ENCODE peak calls at places on chromosomes 1 and 21, in five cellular contexts. B is stomach; I is tibial artery; V is left ventricle myocardium inferior; T is CD8-positive, alpha-beta T cell. Q is an unnamed sample.

GRCh38 chr1:47333578-47333921 is at the start of gene CMPK1:
- DNase-seq in V (peak; percentile 85), I (peak; percentile 92), B (peak; percentile 84), T (peak; percentile 66), Q (peak; percentile 82)

GRCh38 chr1:207362962-207363858 is 41.7 kb downstream of the CD55 start:
- DNase-seq in V (no peak), B (no peak), I (no peak), T (no peak), Q (no peak)

GRCh38 chr1:38029725-38030511 is 16.7 kb downstream of the POU3F1 start:
- DNase-seq in T (peak; percentile 31), V (peak; percentile 51), I (no peak), B (no peak), Q (no peak)

GRCh38 chr1:155000475-155000724 is 2.2 kb upstream of the ZBTB7B start:
- DNase-seq in T (no peak), B (peak; percentile 64), I (peak; percentile 80), V (no peak), Q (no peak)

GRCh38 chr1:85411567-85412312 is 53.2 kb downstream of the DDAH1 start:
- DNase-seq in B (no peak), I (no peak), T (no peak), V (no peak), Q (no peak)

GRCh38 chr1:44251989-44252625 is 38.8 kb downstream of the DMAP1 start:
- DNase-seq in B (no peak), I (no peak), V (no peak), T (no peak), Q (no peak)

GRCh38 chr1:235229868-235230267 is 68.8 kb upstream of the RBM34 start:
- DNase-seq in V (no peak), I (no peak), T (no peak), B (no peak), Q (no peak)

GRCh38 chr1:223177681-223178080 is 34.6 kb upstream of the TLR5 start:
- DNase-seq in B (peak; percentile 45), V (no peak), I (peak; percentile 69), T (no peak), Q (no peak)

GRCh38 chr1:214187152-214187900 is 93.6 kb upstream of the SMYD2 start:
- DNase-seq in B (no peak), I (no peak), V (no peak), T (no peak), Q (no peak)

GRCh38 chr1:147849097-147849873 is 53.3 kb upstream of the GJA8 start:
- DNase-seq in T (no peak), I (no peak), B (no peak), V (no peak), Q (no peak)

GRCh38 chr1:19010995-19011696 is 54.7 kb upstream of the IFFO2 start:
- DNase-seq in V (peak; percentile 32), B (peak; percentile 87), I (peak; percentile 94), T (peak; percentile 46), Q (peak; percentile 7)

GRCh38 chr1:14626869-14627607 is 28.6 kb downstream of the KAZN start:
- DNase-seq in V (peak; percentile 57), B (no peak), I (no peak), T (no peak), Q (peak; percentile 65)

GRCh38 chr1:7948950-7949349 is 8.3 kb upstream of the TNFRSF9 start:
- DNase-seq in T (no peak), I (no peak), V (no peak), B (no peak), Q (no peak)

GRCh38 chr21:38913120-38913975 is 107.6 kb downstream of the ETS2 start:
- DNase-seq in V (peak; percentile 56), I (peak; percentile 84), B (peak; percentile 93), T (no peak), Q (no peak)

GRCh38 chr1:9437931-9438330 is 101.3 kb upstream of the SLC25A33 start:
- DNase-seq in B (no peak), I (peak; percentile 93), T (no peak), V (peak; percentile 47), Q (no peak)

GRCh38 chr1:59108481-59109317 is 188.2 kb upstream of the FGGY start:
- DNase-seq in I (no peak), T (no peak), B (no peak), V (no peak), Q (no peak)

GRCh38 chr1:79738101-79738500 is 731.6 kb upstream of the ADGRL4 start:
- DNase-seq in V (no peak), I (no peak), T (no peak), B (no peak), Q (no peak)

GRCh38 chr1:182460550-182460951 is 10.6 kb downstream of the RGSL1 start:
- DNase-seq in T (no peak), I (no peak), V (no peak), B (no peak), Q (no peak)

GRCh38 chr1:15621975-15622374 is 4.7 kb downstream of the DDI2 start:
- DNase-seq in I (no peak), T (no peak), V (no peak), B (no peak), Q (no peak)

GRCh38 chr1:44024031-44024902 is 7.0 kb downstream of the SLC6A9 start:
- DNase-seq in T (no peak), B (no peak), V (no peak), I (no peak), Q (no peak)

GRCh38 chr21:34593423-34593822 is 21.5 kb downstream of the RCAN1 start:
- DNase-seq in T (no peak), B (peak; percentile 52), V (no peak), I (no peak), Q (no peak)

GRCh38 chr1:29853716-29854330 is 617.5 kb downstream of the PTPRU start:
- DNase-seq in I (peak; percentile 54), V (no peak), B (no peak), T (no peak), Q (no peak)

GRCh38 chr1:203669739-203670138 is 43.1 kb downstream of the ATP2B4 start:
- DNase-seq in I (no peak), V (no peak), T (no peak), B (no peak), Q (no peak)

GRCh38 chr1:183636783-183637182 is 1.2 kb upstream of the ARPC5 start:
- DNase-seq in I (no peak), V (no peak), B (no peak), T (no peak), Q (no peak)

GRCh38 chr1:183635606-183636333 is at the start of gene ARPC5:
- DNase-seq in V (peak; percentile 96), B (peak; percentile 96), I (peak; percentile 99), T (peak; percentile 94), Q (peak; percentile 95)

GRCh38 chr1:183635112-183635605 is 424 bp downstream of the ARPC5 start:
- DNase-seq in T (no peak), I (peak; percentile 77), V (peak; percentile 48), B (peak; percentile 49), Q (peak; percentile 34)

GRCh38 chr1:183634429-183635065 is 1.0 kb downstream of the ARPC5 start:
- DNase-seq in T (no peak), I (no peak), B (no peak), V (no peak), Q (no peak)

DNA sequence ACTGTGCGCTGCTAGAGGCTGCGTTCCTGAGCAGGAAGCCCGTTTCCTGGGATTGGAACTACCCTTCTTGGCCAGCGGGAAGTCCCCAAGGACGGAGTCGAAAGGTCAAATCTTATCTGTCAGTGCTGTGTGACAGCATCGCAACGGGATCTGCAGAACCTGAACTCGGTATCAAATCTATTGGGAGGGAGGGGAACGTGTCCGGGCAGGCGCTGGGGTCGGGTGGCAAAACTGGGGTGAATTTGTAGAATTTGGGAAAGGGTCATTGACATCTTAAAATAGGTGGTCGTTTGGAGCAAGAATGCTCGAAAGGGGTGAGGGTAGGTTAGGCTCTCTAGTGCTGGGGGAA is 725 bp upstream of the ARPC5 start:
- DNase-seq in I (no peak), T (no peak), B (no peak), V (no peak), Q (no peak)
- H3K27ac ChIP-seq in I (peak overlapping the region; percentile 91), T (peak overlapping the region; percentile 61), B (peak overlapping the region; percentile 95), V (peak overlapping the region; percentile 97), Q (peak overlapping the region; percentile 75)

GRCh38 chr1:22141493-22141892 is 1.4 kb downstream of the WNT4 start:
- DNase-seq in B (no peak), T (no peak), I (no peak), V (no peak), Q (no peak)

GRCh38 chr1:22140681-22141080 is 2.2 kb downstream of the WNT4 start:
- DNase-seq in T (no peak), V (no peak), I (no peak), B (no peak), Q (no peak)

GRCh38 chr1:22137006-22137720 is 5.7 kb downstream of the WNT4 start:
- DNase-seq in I (no peak), B (no peak), V (no peak), T (no peak), Q (no peak)

GRCh38 chr1:22139817-22140216 is 3.1 kb downstream of the WNT4 start:
- DNase-seq in B (no peak), T (no peak), I (no peak), V (no peak), Q (no peak)

DNA sequence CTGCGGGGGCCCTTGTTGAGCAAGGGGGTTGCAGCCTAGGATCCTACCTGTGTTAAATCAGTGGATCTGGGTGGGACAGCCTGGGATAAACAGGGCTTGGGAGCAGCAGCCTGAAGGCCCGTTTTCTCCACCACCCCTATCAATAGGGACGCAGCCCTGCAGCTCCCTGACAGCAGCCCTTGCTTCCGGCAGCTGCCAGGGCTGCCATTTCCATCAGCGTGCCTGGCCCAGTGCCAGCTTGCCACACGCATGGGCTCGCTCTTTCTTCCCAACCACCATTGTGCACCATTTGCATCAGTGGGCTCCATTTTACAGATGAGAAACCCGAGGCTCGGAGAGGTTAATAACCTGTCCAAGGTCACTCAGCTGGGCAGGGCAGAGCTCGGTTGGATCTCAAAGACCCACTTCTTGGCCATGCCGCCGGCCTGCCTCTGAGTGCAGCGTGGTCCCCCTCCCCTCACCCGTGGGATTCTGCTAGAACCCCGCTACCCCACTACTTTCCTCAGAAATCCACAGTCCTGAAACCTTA is 3.8 kb downstream of the WNT4 start:
- DNase-seq in V (no peak), B (no peak), T (no peak), I (no peak), Q (no peak)
- H3K27ac ChIP-seq in V (no peak overlapping the region), B (no peak overlapping the region), T (no peak overlapping the region), I (no peak overlapping the region), Q (no peak overlapping the region)

DNA sequence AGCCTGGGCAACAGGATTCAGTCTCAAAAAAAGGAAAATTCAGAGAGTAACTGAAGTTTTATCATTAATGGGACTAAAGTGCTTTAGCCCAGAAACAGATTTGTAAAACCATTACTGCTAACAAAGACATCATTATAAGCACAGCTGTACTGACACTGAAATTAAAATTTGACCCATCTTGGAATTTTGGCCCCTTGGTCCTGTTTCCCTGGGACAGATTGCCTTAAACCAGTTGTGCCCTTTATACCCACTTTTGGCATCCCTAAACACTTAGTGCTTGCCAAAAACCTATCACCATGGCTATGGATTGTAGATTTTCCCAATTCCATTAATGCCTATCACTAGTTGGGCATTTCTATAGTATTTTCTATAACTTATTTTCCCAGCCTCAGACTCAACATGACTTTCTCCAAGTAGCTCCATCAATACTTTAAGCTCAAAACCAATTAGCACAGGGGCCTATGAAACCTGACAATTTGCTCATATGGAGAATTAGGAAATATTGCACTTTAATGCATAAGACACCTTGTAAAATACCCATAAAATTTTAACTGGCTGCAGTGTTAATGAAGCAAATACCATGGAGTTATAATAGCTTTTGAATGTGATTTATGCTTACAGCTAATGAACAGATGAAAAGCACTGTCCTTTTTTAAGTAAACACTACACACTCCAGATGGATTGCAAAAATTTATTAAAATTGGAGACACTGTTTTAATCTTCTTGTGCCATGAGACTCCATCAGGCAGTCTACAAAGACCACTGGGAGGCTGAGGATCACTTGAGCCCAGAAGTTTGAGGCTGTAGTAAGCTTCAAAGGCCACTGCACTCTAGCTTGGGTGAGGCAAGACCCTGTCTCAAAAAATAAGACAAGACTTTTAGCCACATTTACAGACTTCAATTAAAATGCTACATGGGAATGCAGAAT is 4.3 kb downstream of the GAS5 start:
- DNase-seq in V (no peak), T (no peak), B (no peak), I (no peak), Q (no peak)
- H3K27ac ChIP-seq in V (no peak overlapping the region), T (no peak overlapping the region), B (peak overlapping the region; percentile 41), I (no peak overlapping the region), Q (no peak overlapping the region)

GRCh38 chr1:36400514-36400824 is 2.8 kb upstream of the LSM10 start:
- DNase-seq in T (no peak), I (no peak), V (no peak), B (no peak), Q (no peak)
- H3K27ac ChIP-seq in T (no peak overlapping the region), I (no peak overlapping the region), V (peak overlapping the region; percentile 38), B (peak overlapping the region; percentile 64), Q (no peak overlapping the region)

Q was measured in DND-41.